ENCODE peak calls at places on chromosomes 1 and 21, in ten cellular contexts. J is aorta; F is AG08395; D is HTR-8/SVneo; R is activated CD4-positive, alpha-beta T cell treated with anti-CD3 and anti-CD28 coated beads, Interleukin-2, amount 50 U/mL, for 1 hour; E is HuH-7.5; N is HT-29; G is NCI-H345; H is HCT116; T is HS-5. X is an unnamed sample.

GRCh38 chr1:9630331-9631081 is 21.0 kb upstream of the PIK3CD start:
- DNase-seq in E (no peak), G (no peak), J (no peak), R (no peak), N (no peak), H (no peak), D (no peak), F (no peak), T (no peak), X (no peak)

GRCh38 chr1:29657816-29658215 is 421.5 kb downstream of the PTPRU start:
- DNase-seq in D (no peak), G (no peak), H (no peak), N (no peak), F (no peak), T (no peak), R (no peak), E (no peak), J (no peak), X (no peak)

GRCh38 chr1:2644171-2644570 is 11.4 kb upstream of the MMEL1 start:
- DNase-seq in T (no peak), J (peak), N (no peak), R (no peak), F (no peak), D (no peak), E (no peak), H (no peak), G (no peak), X (no peak)

GRCh38 chr1:91650764-91651163 is 150.1 kb downstream of the CDC7 start:
- DNase-seq in F (peak), G (no peak), D (peak), R (no peak), T (peak), H (no peak), E (no peak), J (peak), N (no peak), X (no peak)

GRCh38 chr1:223712856-223713494 is 636 bp downstream of the CAPN2 start:
- DNase-seq in N (peak), H (no peak), G (no peak), D (no peak), T (no peak), F (no peak), J (peak), E (no peak), R (peak), X (no peak)

GRCh38 chr1:54290443-54291184 is 90.6 kb downstream of the MRPL37 start:
- DNase-seq in T (no peak), E (no peak), N (peak), D (no peak), J (peak), G (no peak), F (no peak), H (no peak), R (no peak), X (no peak)

GRCh38 chr1:111690306-111690617 is 48.9 kb downstream of the INKA2 start:
- DNase-seq in N (no peak), G (peak), J (peak), F (peak), H (no peak), T (no peak), D (peak), E (no peak), R (no peak), X (peak)

GRCh38 chr1:5286244-5286643 is 631.8 kb downstream of the AJAP1 start:
- DNase-seq in N (no peak), J (no peak), D (no peak), F (no peak), R (peak), H (no peak), G (peak), T (no peak), E (no peak), X (no peak)

GRCh38 chr1:14944471-14944981 is 209.0 kb upstream of the TMEM51 start:
- DNase-seq in R (no peak), G (no peak), E (no peak), H (no peak), T (no peak), D (no peak), N (no peak), J (no peak), F (no peak), X (no peak)

GRCh38 chr1:197632000-197632399 is 143.3 kb downstream of the DENND1B start:
- DNase-seq in F (no peak), R (no peak), N (no peak), H (no peak), D (no peak), G (no peak), E (no peak), J (no peak), T (no peak), X (no peak)

GRCh38 chr1:41764608-41765007 is 154.1 kb downstream of the HIVEP3 start:
- DNase-seq in D (no peak), G (no peak), F (no peak), T (no peak), J (no peak), R (no peak), E (no peak), N (no peak), H (no peak), X (no peak)

GRCh38 chr1:208531003-208531750 is 287.0 kb upstream of the PLXNA2 start:
- DNase-seq in D (no peak), E (no peak), H (no peak), T (no peak), R (no peak), F (no peak), G (peak), N (no peak), J (no peak), X (peak)

GRCh38 chr1:161226320-161226711 is 456 bp downstream of the TOMM40L start:
- DNase-seq in G (peak), R (no peak), J (no peak), E (no peak), N (no peak), F (no peak), H (no peak), D (no peak), T (no peak), X (no peak)

GRCh38 chr1:238660849-238661248 is 725.5 kb upstream of the CHRM3 start:
- DNase-seq in T (no peak), J (no peak), G (no peak), H (no peak), N (no peak), R (no peak), E (no peak), D (no peak), F (no peak), X (no peak)

GRCh38 chr1:71088645-71089287 is 7.9 kb upstream of the ZRANB2 start:
- DNase-seq in R (no peak), J (no peak), T (no peak), N (no peak), E (no peak), G (no peak), D (no peak), H (no peak), F (no peak), X (no peak)

GRCh38 chr21:41606706-41607105 is 98.7 kb upstream of the TMPRSS2 start:
- DNase-seq in N (no peak), J (peak), R (no peak), E (no peak), H (no peak), T (no peak), F (no peak), D (no peak), G (no peak), X (no peak)

GRCh38 chr1:48227165-48228013 is 4.9 kb downstream of the SLC5A9 start:
- DNase-seq in N (no peak), H (no peak), J (no peak), G (no peak), D (no peak), F (no peak), E (no peak), R (no peak), T (no peak), X (no peak)

GRCh38 chr1:61086245-61086644 is 3.9 kb downstream of the NFIA start:
- DNase-seq in N (no peak), D (no peak), R (no peak), J (no peak), E (no peak), F (no peak), H (no peak), T (no peak), G (no peak), X (no peak)

GRCh38 chr1:189563784-189564183 is 913.9 kb downstream of the BRINP3 start:
- DNase-seq in T (no peak), E (no peak), H (no peak), R (no peak), N (no peak), J (no peak), F (no peak), G (no peak), D (no peak), X (no peak)

GRCh38 chr1:221994939-221995338 is 253.1 kb upstream of the DUSP10 start:
- DNase-seq in F (peak), H (no peak), T (no peak), D (no peak), R (no peak), N (no peak), J (no peak), E (no peak), G (no peak), X (no peak)

GRCh38 chr1:63322248-63322943 is at the start of gene FOXD3:
- DNase-seq in R (no peak), N (no peak), H (peak), T (no peak), D (no peak), F (peak), E (peak), G (peak), J (peak), X (peak)

GRCh38 chr1:36448530-36449051 is 1.7 kb downstream of the OSCP1 start:
- DNase-seq in J (no peak), D (no peak), R (no peak), F (no peak), G (no peak), H (no peak), N (no peak), T (no peak), E (no peak), X (no peak)

GRCh38 chr1:109615879-109616278 is 3.5 kb downstream of the GNAT2 start:
- DNase-seq in H (no peak), N (no peak), F (no peak), G (no peak), E (no peak), J (no peak), R (no peak), T (no peak), D (no peak), X (no peak)

GRCh38 chr1:27603320-27603961 is 503 bp downstream of the AHDC1 start:
- DNase-seq in G (no peak), T (peak), D (no peak), E (peak), H (no peak), N (peak), J (peak), R (peak), F (no peak), X (no peak)